ENCODE peak calls at places on chromosome 12, in six cellular contexts. One of them, this sample, is unnamed.

GRCh38 chr12:15446798-15447197 is 124.5 kb downstream of the PTPRO start:
- DNase-seq in DMS 273 treated with DMSO at 0.1 percent for 48 hours: no peak
- DNase-seq in endothelial cell of umbilical vein: no peak
- DNase-seq in HS-27A: no peak
- DNase-seq in HS-5: no peak
- DNase-seq in T-helper 2 cell: no peak
- DNase-seq in this sample: peak

GRCh38 chr12:77751939-77752338 is 78.8 kb upstream of the NAV3 start:
- DNase-seq in HS-27A: no peak
- DNase-seq in HS-5: no peak
- DNase-seq in DMS 273 treated with DMSO at 0.1 percent for 48 hours: no peak
- DNase-seq in endothelial cell of umbilical vein: peak
- DNase-seq in T-helper 2 cell: no peak
- DNase-seq in this sample: peak

GRCh38 chr12:122166422-122167327 is 7.3 kb downstream of the IL31 start:
- DNase-seq in T-helper 2 cell: no peak
- DNase-seq in DMS 273 treated with DMSO at 0.1 percent for 48 hours: no peak
- DNase-seq in HS-5: no peak
- DNase-seq in HS-27A: no peak
- DNase-seq in endothelial cell of umbilical vein: no peak
- DNase-seq in this sample: no peak

GRCh38 chr12:27331299-27331926 is 1.2 kb upstream of the BMAL2 start:
- DNase-seq in HS-27A: peak
- DNase-seq in T-helper 2 cell: no peak
- DNase-seq in HS-5: peak
- DNase-seq in endothelial cell of umbilical vein: peak
- DNase-seq in DMS 273 treated with DMSO at 0.1 percent for 48 hours: no peak
- DNase-seq in this sample: peak

GRCh38 chr12:105229446-105229845 is 6.5 kb downstream of the APPL2 start:
- DNase-seq in HS-5: no peak
- DNase-seq in T-helper 2 cell: no peak
- DNase-seq in HS-27A: no peak
- DNase-seq in endothelial cell of umbilical vein: no peak
- DNase-seq in DMS 273 treated with DMSO at 0.1 percent for 48 hours: no peak
- DNase-seq in this sample: no peak

GRCh38 chr12:18583655-18584054 is 154.2 kb downstream of the PLCZ1 start:
- DNase-seq in endothelial cell of umbilical vein: no peak
- DNase-seq in DMS 273 treated with DMSO at 0.1 percent for 48 hours: no peak
- DNase-seq in T-helper 2 cell: no peak
- DNase-seq in HS-27A: no peak
- DNase-seq in HS-5: no peak
- DNase-seq in this sample: no peak

GRCh38 chr12:26153421-26154154 is 28.8 kb upstream of the BHLHE41 start:
- DNase-seq in endothelial cell of umbilical vein: peak
- DNase-seq in DMS 273 treated with DMSO at 0.1 percent for 48 hours: no peak
- DNase-seq in T-helper 2 cell: no peak
- DNase-seq in HS-5: peak
- DNase-seq in HS-27A: peak
- DNase-seq in this sample: peak

GRCh38 chr12:110475426-110475825 is 6.8 kb downstream of the FAM216A start:
- DNase-seq in endothelial cell of umbilical vein: no peak
- DNase-seq in T-helper 2 cell: no peak
- DNase-seq in HS-27A: no peak
- DNase-seq in DMS 273 treated with DMSO at 0.1 percent for 48 hours: no peak
- DNase-seq in HS-5: no peak
- DNase-seq in this sample: no peak

GRCh38 chr12:75766263-75767160 is 255.1 kb upstream of the KRR1 start:
- DNase-seq in T-helper 2 cell: no peak
- DNase-seq in endothelial cell of umbilical vein: peak
- DNase-seq in HS-5: peak
- DNase-seq in HS-27A: no peak
- DNase-seq in DMS 273 treated with DMSO at 0.1 percent for 48 hours: no peak
- DNase-seq in this sample: peak

GRCh38 chr12:100128509-100128908 is 14.2 kb downstream of the BLTP3B start:
- DNase-seq in HS-27A: no peak
- DNase-seq in DMS 273 treated with DMSO at 0.1 percent for 48 hours: no peak
- DNase-seq in T-helper 2 cell: no peak
- DNase-seq in HS-5: no peak
- DNase-seq in endothelial cell of umbilical vein: peak
- DNase-seq in this sample: no peak

GRCh38 chr12:48853228-48853688 is 1.3 kb upstream of the DDX23 start:
- DNase-seq in HS-5: peak
- DNase-seq in T-helper 2 cell: peak
- DNase-seq in HS-27A: peak
- DNase-seq in DMS 273 treated with DMSO at 0.1 percent for 48 hours: peak
- DNase-seq in endothelial cell of umbilical vein: peak
- DNase-seq in this sample: peak

GRCh38 chr12:41743835-41744234 is 400.8 kb downstream of the GXYLT1 start:
- DNase-seq in HS-27A: no peak
- DNase-seq in DMS 273 treated with DMSO at 0.1 percent for 48 hours: no peak
- DNase-seq in T-helper 2 cell: no peak
- DNase-seq in HS-5: peak
- DNase-seq in endothelial cell of umbilical vein: no peak
- DNase-seq in this sample: peak

GRCh38 chr12:91327889-91328288 is 145.3 kb upstream of the DCN start:
- DNase-seq in endothelial cell of umbilical vein: no peak
- DNase-seq in HS-5: no peak
- DNase-seq in DMS 273 treated with DMSO at 0.1 percent for 48 hours: no peak
- DNase-seq in T-helper 2 cell: no peak
- DNase-seq in HS-27A: peak
- DNase-seq in this sample: no peak

GRCh38 chr12:31732926-31733548 is 4.2 kb upstream of the AMN1 start:
- DNase-seq in endothelial cell of umbilical vein: peak
- DNase-seq in HS-5: peak
- DNase-seq in DMS 273 treated with DMSO at 0.1 percent for 48 hours: no peak
- DNase-seq in T-helper 2 cell: no peak
- DNase-seq in HS-27A: peak
- DNase-seq in this sample: peak

GRCh38 chr12:58346032-58346632 is 404.8 kb downstream of the ATP23 start:
- DNase-seq in HS-5: no peak
- DNase-seq in endothelial cell of umbilical vein: peak
- DNase-seq in DMS 273 treated with DMSO at 0.1 percent for 48 hours: peak
- DNase-seq in T-helper 2 cell: no peak
- DNase-seq in HS-27A: no peak
- DNase-seq in this sample: no peak

This sample was measured in non-pigmented ciliary epithelial cell.